ENCODE peak calls at places on chromosomes 1 and 21, in six cellular contexts. One of them, this sample, is unnamed.

GRCh38 chr1:79204774-79205173 is 198.2 kb upstream of the ADGRL4 start:
- DNase-seq in stimulated activated CD8-positive, alpha-beta memory T cell treated with anti-CD3 and anti-CD28 coated beads, Interleukin-15, amount 100 ng/mL, for 48 hours: no peak
- DNase-seq in iPS DF 6.9: no peak
- DNase-seq in mammary epithelial cell: no peak
- DNase-seq in breast epithelium: no peak
- DNase-seq in fibroblast of the conjunctiva: no peak
- DNase-seq in this sample: no peak

GRCh38 chr21:43881283-43881682 is 16.3 kb downstream of the AGPAT3 start:
- DNase-seq in stimulated activated CD8-positive, alpha-beta memory T cell treated with anti-CD3 and anti-CD28 coated beads, Interleukin-15, amount 100 ng/mL, for 48 hours: no peak
- DNase-seq in iPS DF 6.9: no peak
- DNase-seq in mammary epithelial cell: no peak
- DNase-seq in breast epithelium: no peak
- DNase-seq in fibroblast of the conjunctiva: no peak
- DNase-seq in this sample: no peak

GRCh38 chr1:64864018-64864945 is 102.1 kb downstream of the JAK1 start:
- DNase-seq in stimulated activated CD8-positive, alpha-beta memory T cell treated with anti-CD3 and anti-CD28 coated beads, Interleukin-15, amount 100 ng/mL, for 48 hours: peak; percentile 31
- DNase-seq in iPS DF 6.9: no peak
- DNase-seq in mammary epithelial cell: no peak
- DNase-seq in breast epithelium: no peak
- DNase-seq in fibroblast of the conjunctiva: no peak
- DNase-seq in this sample: no peak

GRCh38 chr1:87404306-87404705 is 75.6 kb downstream of the LMO4 start:
- DNase-seq in stimulated activated CD8-positive, alpha-beta memory T cell treated with anti-CD3 and anti-CD28 coated beads, Interleukin-15, amount 100 ng/mL, for 48 hours: no peak
- DNase-seq in iPS DF 6.9: no peak
- DNase-seq in mammary epithelial cell: peak; percentile 50
- DNase-seq in breast epithelium: no peak
- DNase-seq in fibroblast of the conjunctiva: no peak
- DNase-seq in this sample: no peak

GRCh38 chr21:26003428-26003827 is 167.1 kb downstream of the APP start:
- DNase-seq in stimulated activated CD8-positive, alpha-beta memory T cell treated with anti-CD3 and anti-CD28 coated beads, Interleukin-15, amount 100 ng/mL, for 48 hours: no peak
- DNase-seq in iPS DF 6.9: no peak
- DNase-seq in mammary epithelial cell: no peak
- DNase-seq in breast epithelium: no peak
- DNase-seq in fibroblast of the conjunctiva: no peak
- DNase-seq in this sample: no peak

GRCh38 chr21:46033410-46034404 is 52.1 kb downstream of the COL6A1 start:
- DNase-seq in stimulated activated CD8-positive, alpha-beta memory T cell treated with anti-CD3 and anti-CD28 coated beads, Interleukin-15, amount 100 ng/mL, for 48 hours: no peak
- DNase-seq in iPS DF 6.9: no peak
- DNase-seq in mammary epithelial cell: no peak
- DNase-seq in breast epithelium: no peak
- DNase-seq in fibroblast of the conjunctiva: no peak
- DNase-seq in this sample: no peak

GRCh38 chr1:224433041-224433670 is 1.4 kb downstream of the WDR26 start:
- DNase-seq in stimulated activated CD8-positive, alpha-beta memory T cell treated with anti-CD3 and anti-CD28 coated beads, Interleukin-15, amount 100 ng/mL, for 48 hours: no peak
- DNase-seq in iPS DF 6.9: no peak
- DNase-seq in mammary epithelial cell: peak; percentile 16
- DNase-seq in breast epithelium: no peak
- DNase-seq in fibroblast of the conjunctiva: no peak
- DNase-seq in this sample: no peak

GRCh38 chr1:73736125-73736524 is 461.9 kb downstream of the LRRIQ3 start:
- DNase-seq in stimulated activated CD8-positive, alpha-beta memory T cell treated with anti-CD3 and anti-CD28 coated beads, Interleukin-15, amount 100 ng/mL, for 48 hours: no peak
- DNase-seq in iPS DF 6.9: no peak
- DNase-seq in mammary epithelial cell: no peak
- DNase-seq in breast epithelium: no peak
- DNase-seq in fibroblast of the conjunctiva: no peak
- DNase-seq in this sample: no peak

GRCh38 chr1:24108334-24109165 is 3.4 kb downstream of the MYOM3 start:
- DNase-seq in stimulated activated CD8-positive, alpha-beta memory T cell treated with anti-CD3 and anti-CD28 coated beads, Interleukin-15, amount 100 ng/mL, for 48 hours: no peak
- DNase-seq in iPS DF 6.9: no peak
- DNase-seq in mammary epithelial cell: peak; percentile 96
- DNase-seq in breast epithelium: no peak
- DNase-seq in fibroblast of the conjunctiva: peak; percentile 38
- DNase-seq in this sample: peak; percentile 51

GRCh38 chr1:84598418-84598817 is 24.2 kb upstream of the CTBS start:
- DNase-seq in stimulated activated CD8-positive, alpha-beta memory T cell treated with anti-CD3 and anti-CD28 coated beads, Interleukin-15, amount 100 ng/mL, for 48 hours: no peak
- DNase-seq in iPS DF 6.9: no peak
- DNase-seq in mammary epithelial cell: no peak
- DNase-seq in breast epithelium: no peak
- DNase-seq in fibroblast of the conjunctiva: no peak
- DNase-seq in this sample: no peak

GRCh38 chr1:53628286-53628955 is 110.5 kb downstream of the GLIS1 start:
- DNase-seq in stimulated activated CD8-positive, alpha-beta memory T cell treated with anti-CD3 and anti-CD28 coated beads, Interleukin-15, amount 100 ng/mL, for 48 hours: no peak
- DNase-seq in iPS DF 6.9: no peak
- DNase-seq in mammary epithelial cell: no peak
- DNase-seq in breast epithelium: peak; percentile 43
- DNase-seq in fibroblast of the conjunctiva: no peak
- DNase-seq in this sample: no peak

GRCh38 chr1:211335507-211336157 is 9.0 kb downstream of the TRAF5 start:
- DNase-seq in stimulated activated CD8-positive, alpha-beta memory T cell treated with anti-CD3 and anti-CD28 coated beads, Interleukin-15, amount 100 ng/mL, for 48 hours: no peak
- DNase-seq in iPS DF 6.9: no peak
- DNase-seq in mammary epithelial cell: no peak
- DNase-seq in breast epithelium: no peak
- DNase-seq in fibroblast of the conjunctiva: no peak
- DNase-seq in this sample: no peak

GRCh38 chr1:46718340-46718726 is 581 bp downstream of the EFCAB14 start:
- DNase-seq in stimulated activated CD8-positive, alpha-beta memory T cell treated with anti-CD3 and anti-CD28 coated beads, Interleukin-15, amount 100 ng/mL, for 48 hours: no peak
- DNase-seq in iPS DF 6.9: no peak
- DNase-seq in mammary epithelial cell: no peak
- DNase-seq in breast epithelium: no peak
- DNase-seq in fibroblast of the conjunctiva: no peak
- DNase-seq in this sample: no peak

GRCh38 chr1:10724052-10724494 is 72.4 kb downstream of the CASZ1 start:
- DNase-seq in stimulated activated CD8-positive, alpha-beta memory T cell treated with anti-CD3 and anti-CD28 coated beads, Interleukin-15, amount 100 ng/mL, for 48 hours: no peak
- DNase-seq in iPS DF 6.9: no peak
- DNase-seq in mammary epithelial cell: peak; percentile 42
- DNase-seq in breast epithelium: peak; percentile 89
- DNase-seq in fibroblast of the conjunctiva: peak; percentile 8
- DNase-seq in this sample: peak; percentile 10

GRCh38 chr1:201640624-201641023 is 101.7 kb downstream of the NAV1 start:
- DNase-seq in stimulated activated CD8-positive, alpha-beta memory T cell treated with anti-CD3 and anti-CD28 coated beads, Interleukin-15, amount 100 ng/mL, for 48 hours: no peak
- DNase-seq in iPS DF 6.9: no peak
- DNase-seq in mammary epithelial cell: no peak
- DNase-seq in breast epithelium: no peak
- DNase-seq in fibroblast of the conjunctiva: peak; percentile 57
- DNase-seq in this sample: no peak

GRCh38 chr1:162003061-162003824 is 20.4 kb downstream of the OLFML2B start:
- DNase-seq in stimulated activated CD8-positive, alpha-beta memory T cell treated with anti-CD3 and anti-CD28 coated beads, Interleukin-15, amount 100 ng/mL, for 48 hours: no peak
- DNase-seq in iPS DF 6.9: no peak
- DNase-seq in mammary epithelial cell: peak; percentile 66
- DNase-seq in breast epithelium: no peak
- DNase-seq in fibroblast of the conjunctiva: peak; percentile 70
- DNase-seq in this sample: peak; percentile 98

GRCh38 chr1:29703596-29703995 is 467.3 kb downstream of the PTPRU start:
- DNase-seq in stimulated activated CD8-positive, alpha-beta memory T cell treated with anti-CD3 and anti-CD28 coated beads, Interleukin-15, amount 100 ng/mL, for 48 hours: no peak
- DNase-seq in iPS DF 6.9: no peak
- DNase-seq in mammary epithelial cell: peak; percentile 45
- DNase-seq in breast epithelium: no peak
- DNase-seq in fibroblast of the conjunctiva: no peak
- DNase-seq in this sample: no peak

GRCh38 chr21:41481191-41481590 is 26.8 kb downstream of the TMPRSS2 start:
- DNase-seq in stimulated activated CD8-positive, alpha-beta memory T cell treated with anti-CD3 and anti-CD28 coated beads, Interleukin-15, amount 100 ng/mL, for 48 hours: no peak
- DNase-seq in iPS DF 6.9: no peak
- DNase-seq in mammary epithelial cell: no peak
- DNase-seq in breast epithelium: no peak
- DNase-seq in fibroblast of the conjunctiva: no peak
- DNase-seq in this sample: no peak

This sample was measured in AG09309.